ENCODE peak calls at places on chromosome 11, in five cellular contexts. One of them, this sample, is unnamed.

GRCh38 chr11:63537293-63538101 is 889 bp downstream of the PLAAT4 start:
- DNase-seq in naive thymus-derived CD8-positive, alpha-beta T cell: no peak
- DNase-seq in T-helper 9 cell: no peak
- DNase-seq in aorta: peak
- DNase-seq in endothelial cell: no peak
- DNase-seq in this sample: peak

GRCh38 chr11:17651681-17652080 is 67.7 kb upstream of the MYOD1 start:
- DNase-seq in naive thymus-derived CD8-positive, alpha-beta T cell: no peak
- DNase-seq in T-helper 9 cell: no peak
- DNase-seq in aorta: no peak
- DNase-seq in endothelial cell: no peak
- DNase-seq in this sample: no peak

GRCh38 chr11:134938212-134938611 is 526.2 kb upstream of the B3GAT1 start:
- DNase-seq in naive thymus-derived CD8-positive, alpha-beta T cell: no peak
- DNase-seq in T-helper 9 cell: no peak
- DNase-seq in aorta: no peak
- DNase-seq in endothelial cell: no peak
- DNase-seq in this sample: no peak

GRCh38 chr11:63599211-63600122 is 14.8 kb downstream of the PLAAT3 start:
- DNase-seq in naive thymus-derived CD8-positive, alpha-beta T cell: no peak
- DNase-seq in T-helper 9 cell: no peak
- DNase-seq in aorta: no peak
- DNase-seq in endothelial cell: no peak
- DNase-seq in this sample: no peak

GRCh38 chr11:9362393-9362863 is 22.0 kb upstream of the IPO7 start:
- DNase-seq in naive thymus-derived CD8-positive, alpha-beta T cell: no peak
- DNase-seq in T-helper 9 cell: no peak
- DNase-seq in aorta: no peak
- DNase-seq in endothelial cell: no peak
- DNase-seq in this sample: no peak

GRCh38 chr11:276219-276618 is 2.0 kb upstream of the NLRP6 start:
- DNase-seq in naive thymus-derived CD8-positive, alpha-beta T cell: no peak
- DNase-seq in T-helper 9 cell: no peak
- DNase-seq in aorta: no peak
- DNase-seq in endothelial cell: no peak
- DNase-seq in this sample: no peak

GRCh38 chr11:48052183-48053040 is 72.1 kb downstream of the PTPRJ start:
- DNase-seq in naive thymus-derived CD8-positive, alpha-beta T cell: no peak
- DNase-seq in T-helper 9 cell: no peak
- DNase-seq in aorta: no peak
- DNase-seq in endothelial cell: no peak
- DNase-seq in this sample: no peak

GRCh38 chr11:123321641-123322040 is 108.4 kb upstream of the GRAMD1B start:
- DNase-seq in naive thymus-derived CD8-positive, alpha-beta T cell: no peak
- DNase-seq in T-helper 9 cell: no peak
- DNase-seq in aorta: no peak
- DNase-seq in endothelial cell: no peak
- DNase-seq in this sample: no peak

GRCh38 chr11:12842933-12843636 is 166.0 kb upstream of the RASSF10 start:
- DNase-seq in naive thymus-derived CD8-positive, alpha-beta T cell: no peak
- DNase-seq in T-helper 9 cell: no peak
- DNase-seq in aorta: no peak
- DNase-seq in endothelial cell: peak
- DNase-seq in this sample: no peak

GRCh38 chr11:111438846-111439520 is 59.9 kb upstream of the POU2AF1 start:
- DNase-seq in naive thymus-derived CD8-positive, alpha-beta T cell: no peak
- DNase-seq in T-helper 9 cell: no peak
- DNase-seq in aorta: no peak
- DNase-seq in endothelial cell: no peak
- DNase-seq in this sample: no peak

GRCh38 chr11:31802990-31803812 is 7.9 kb downstream of the PAX6 start:
- DNase-seq in naive thymus-derived CD8-positive, alpha-beta T cell: no peak
- DNase-seq in T-helper 9 cell: no peak
- DNase-seq in aorta: no peak
- DNase-seq in endothelial cell: no peak
- DNase-seq in this sample: no peak

GRCh38 chr11:125525303-125525702 is 29.2 kb upstream of the FEZ1 start:
- DNase-seq in naive thymus-derived CD8-positive, alpha-beta T cell: no peak
- DNase-seq in T-helper 9 cell: no peak
- DNase-seq in aorta: no peak
- DNase-seq in endothelial cell: no peak
- DNase-seq in this sample: no peak

GRCh38 chr11:73982595-73982989 is at the start of gene UCP2:
- DNase-seq in naive thymus-derived CD8-positive, alpha-beta T cell: peak
- DNase-seq in T-helper 9 cell: peak
- DNase-seq in aorta: peak
- DNase-seq in endothelial cell: peak
- DNase-seq in this sample: peak

GRCh38 chr11:76008474-76008873 is 193.5 kb downstream of the UVRAG start:
- DNase-seq in naive thymus-derived CD8-positive, alpha-beta T cell: no peak
- DNase-seq in T-helper 9 cell: no peak
- DNase-seq in aorta: no peak
- DNase-seq in endothelial cell: no peak
- DNase-seq in this sample: no peak

GRCh38 chr11:8361206-8361605 is 97.5 kb upstream of the LMO1 start:
- DNase-seq in naive thymus-derived CD8-positive, alpha-beta T cell: no peak
- DNase-seq in T-helper 9 cell: no peak
- DNase-seq in aorta: peak
- DNase-seq in endothelial cell: no peak
- DNase-seq in this sample: no peak

This sample was measured in ovary.